ENCODE peak calls at places on chromosomes 16 and 17, in five cellular contexts. T, J, V, Y and K are unnamed samples. For H3K4me1, the result is how much of the 10 kb centered on the place peaks cover.

GRCh38 chr16:13696017-13696416 is 223.9 kb upstream of the ERCC4 start:
- DNase-seq in T (no peak), J (no peak), V (no peak), Y (no peak), K (no peak)

GRCh38 chr16:66612422-66612821 is 7.9 kb downstream of the CMTM3 start:
- DNase-seq in T (no peak), J (no peak), V (no peak), Y (no peak), K (no peak)

GRCh38 chr16:23119570-23119969 is 29.7 kb downstream of the USP31 start:
- DNase-seq in T (no peak), J (no peak), V (no peak), Y (no peak), K (no peak)

GRCh38 chr16:85137323-85138072 is 25.2 kb upstream of the CIBAR2 start:
- DNase-seq in T (peak), J (peak), V (peak), Y (no peak), K (peak)

GRCh38 chr16:50516401-50516800 is 31.8 kb upstream of the NKD1 start:
- DNase-seq in T (no peak), J (no peak), V (no peak), Y (no peak), K (no peak)

GRCh38 chr16:74844041-74844826 is 69.6 kb upstream of the FA2H start:
- DNase-seq in T (no peak), J (no peak), V (no peak), Y (no peak), K (no peak)

GRCh38 chr17:1759529-1759928 is 2.3 kb upstream of the SERPINF1 start:
- DNase-seq in T (no peak), J (no peak), V (no peak), Y (no peak), K (peak)

GRCh38 chr17:55661963-55662834 is 60.5 kb downstream of the TMEM100 start:
- DNase-seq in T (no peak), J (no peak), V (no peak), Y (no peak), K (no peak)

GRCh38 chr17:52297230-52298010 is 138.9 kb upstream of the CA10 start:
- DNase-seq in T (no peak), J (no peak), V (no peak), Y (no peak), K (no peak)

GRCh38 chr17:14704121-14704520 is 403.2 kb downstream of the HS3ST3B1 start:
- DNase-seq in T (no peak), J (no peak), V (no peak), Y (no peak), K (no peak)

GRCh38 chr17:67689534-67690177 is 28.1 kb upstream of the NOL11 start:
- DNase-seq in T (no peak), J (no peak), V (no peak), Y (peak), K (peak)

GRCh38 chr16:65154321-65154720 is 32.5 kb upstream of the CDH11 start:
- DNase-seq in T (no peak), J (no peak), V (no peak), Y (peak), K (peak)

GRCh38 chr16:66536525-66536924 is 13.4 kb downstream of the TK2 start:
- DNase-seq in T (no peak), J (no peak), V (no peak), Y (peak), K (peak)

DNA sequence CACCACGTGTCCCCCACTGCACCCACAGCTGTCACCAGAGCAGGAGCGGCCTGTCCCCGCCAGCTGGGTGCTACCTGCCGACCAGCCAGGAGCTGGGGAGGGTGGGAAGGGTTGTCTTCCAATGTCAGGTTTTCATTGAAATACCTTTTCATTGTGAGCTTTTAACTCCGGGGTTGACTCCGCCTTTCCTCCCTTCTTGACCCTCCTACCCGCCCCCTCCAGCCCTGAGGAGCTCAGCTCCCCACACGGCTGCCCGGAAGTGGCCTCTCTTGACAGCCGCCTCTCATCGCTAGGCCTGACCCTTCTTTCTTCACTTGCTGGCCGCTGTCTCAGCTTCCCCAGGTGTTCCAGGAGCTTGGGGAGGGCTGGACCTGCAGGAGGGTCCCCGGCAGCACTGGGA is 21.2 kb upstream of the GNG13 start:
- DNase-seq in T (no peak), J (no peak), V (no peak), Y (no peak), K (no peak)
- H3K4me1 ChIP-seq in T (under half), J (under half), V (under half), Y (under half), K (under half)

DNA sequence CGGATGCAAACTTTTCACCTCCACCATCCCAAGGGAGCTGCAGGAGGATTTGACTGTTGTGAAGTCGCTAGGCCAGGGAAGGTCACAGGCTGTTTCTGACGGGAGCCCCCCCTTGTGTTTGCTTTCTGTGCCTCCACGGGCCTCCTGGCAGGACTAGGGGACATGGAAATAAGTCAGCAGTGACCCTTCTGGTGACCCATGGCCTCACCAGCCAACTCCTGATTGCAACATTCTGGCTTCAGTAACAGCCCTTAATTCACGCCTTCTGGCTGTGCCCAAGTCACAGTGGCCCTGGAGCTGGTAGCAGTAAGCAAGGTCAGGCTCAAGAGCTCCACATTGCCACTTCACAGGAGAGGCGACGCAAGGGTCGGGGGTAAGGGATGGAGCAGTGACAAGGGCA is 45.2 kb downstream of the SOX9 start:
- DNase-seq in T (no peak), J (no peak), V (no peak), Y (peak), K (no peak)
- H3K4me3 ChIP-seq in T (no peak), J (no peak), V (no peak), Y (no peak), K (no peak)

GRCh38 chr16:15847621-15848175 is 9.1 kb downstream of the MYH11 start:
- DNase-seq in T (no peak), J (no peak), V (no peak), Y (no peak), K (no peak)

GRCh38 chr16:15854061-15854460 is 2.8 kb downstream of the MYH11 start:
- DNase-seq in T (no peak), J (no peak), V (no peak), Y (no peak), K (peak)

GRCh38 chr16:15853021-15853420 is 3.8 kb downstream of the MYH11 start:
- DNase-seq in T (no peak), J (no peak), V (no peak), Y (no peak), K (peak)

GRCh38 chr16:15846510-15846909 is 10.3 kb downstream of the MYH11 start:
- DNase-seq in T (no peak), J (no peak), V (no peak), Y (no peak), K (no peak)

DNA sequence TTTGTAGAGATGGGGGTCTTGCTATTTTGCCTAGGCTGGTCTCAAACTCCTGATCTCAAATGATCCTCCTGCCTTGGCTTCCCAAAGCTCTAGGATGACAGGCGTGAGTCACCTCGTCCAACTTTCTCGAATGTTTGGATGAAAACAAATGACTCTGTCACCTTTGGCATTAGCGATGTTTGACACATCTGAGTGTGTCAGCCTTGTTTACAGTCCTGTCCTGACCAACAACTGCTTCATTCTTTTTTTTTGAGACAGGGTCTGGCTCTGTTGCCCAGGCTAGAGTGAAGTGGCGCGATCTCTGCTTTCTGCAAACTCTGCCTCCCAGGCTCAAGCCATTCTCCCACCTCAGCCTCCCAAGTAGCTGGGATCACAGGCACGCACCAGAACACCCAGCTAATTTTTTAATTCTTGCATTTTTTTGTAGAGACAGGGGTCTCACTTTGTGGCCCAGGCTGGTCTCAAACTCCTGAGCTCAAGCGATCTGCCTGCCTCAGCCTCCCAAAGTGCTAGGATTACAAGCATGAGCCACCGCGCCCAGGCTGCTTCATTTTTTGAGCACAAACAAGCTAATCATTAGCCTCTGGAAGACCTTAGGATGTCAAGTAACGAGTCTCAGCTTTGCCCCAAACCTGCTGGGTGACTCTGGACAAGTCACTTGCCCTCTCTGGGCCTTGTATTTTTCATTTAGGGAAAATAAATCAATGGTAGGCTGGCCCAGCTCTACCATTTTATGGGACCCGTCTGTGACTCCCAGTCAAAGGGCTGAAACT is 7.4 kb downstream of the MYH11 start:
- DNase-seq in T (no peak), J (no peak), V (no peak), Y (no peak), K (no peak)
- H3K4me1 ChIP-seq in T (under half), J (under half), V (under half), Y (under half), K (under half)

DNA sequence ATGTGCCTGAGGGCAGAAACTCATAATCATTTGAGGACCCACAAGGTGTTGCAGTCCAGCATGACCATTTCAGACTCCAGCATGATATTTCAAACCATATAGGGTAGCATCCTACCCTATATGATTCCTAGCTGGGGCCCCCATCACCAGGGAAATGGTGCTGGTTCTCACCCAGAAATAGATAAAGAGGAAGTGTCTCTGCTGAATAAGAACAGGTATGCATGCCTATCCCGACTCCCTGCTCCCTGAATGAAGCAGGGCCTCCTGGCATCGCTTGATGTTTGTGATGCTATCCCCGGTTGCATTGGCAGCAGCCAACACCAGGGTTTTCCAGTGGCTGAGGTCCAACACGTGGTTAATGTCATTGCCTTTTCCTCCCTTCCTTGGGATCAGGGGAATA is 17.1 kb upstream of the HEATR6 start:
- DNase-seq in T (no peak), J (no peak), V (no peak), Y (peak), K (no peak)
- H3K4me3 ChIP-seq in T (no peak), J (no peak), V (no peak), Y (no peak), K (no peak)

GRCh38 chr16:81453091-81453728 is 8.6 kb downstream of the CMIP start:
- DNase-seq in T (no peak), J (no peak), V (no peak), Y (no peak), K (peak)
- H3K4me1 ChIP-seq in T (under half), J (under half), V (under half), Y (under half), K (under half)

DNA sequence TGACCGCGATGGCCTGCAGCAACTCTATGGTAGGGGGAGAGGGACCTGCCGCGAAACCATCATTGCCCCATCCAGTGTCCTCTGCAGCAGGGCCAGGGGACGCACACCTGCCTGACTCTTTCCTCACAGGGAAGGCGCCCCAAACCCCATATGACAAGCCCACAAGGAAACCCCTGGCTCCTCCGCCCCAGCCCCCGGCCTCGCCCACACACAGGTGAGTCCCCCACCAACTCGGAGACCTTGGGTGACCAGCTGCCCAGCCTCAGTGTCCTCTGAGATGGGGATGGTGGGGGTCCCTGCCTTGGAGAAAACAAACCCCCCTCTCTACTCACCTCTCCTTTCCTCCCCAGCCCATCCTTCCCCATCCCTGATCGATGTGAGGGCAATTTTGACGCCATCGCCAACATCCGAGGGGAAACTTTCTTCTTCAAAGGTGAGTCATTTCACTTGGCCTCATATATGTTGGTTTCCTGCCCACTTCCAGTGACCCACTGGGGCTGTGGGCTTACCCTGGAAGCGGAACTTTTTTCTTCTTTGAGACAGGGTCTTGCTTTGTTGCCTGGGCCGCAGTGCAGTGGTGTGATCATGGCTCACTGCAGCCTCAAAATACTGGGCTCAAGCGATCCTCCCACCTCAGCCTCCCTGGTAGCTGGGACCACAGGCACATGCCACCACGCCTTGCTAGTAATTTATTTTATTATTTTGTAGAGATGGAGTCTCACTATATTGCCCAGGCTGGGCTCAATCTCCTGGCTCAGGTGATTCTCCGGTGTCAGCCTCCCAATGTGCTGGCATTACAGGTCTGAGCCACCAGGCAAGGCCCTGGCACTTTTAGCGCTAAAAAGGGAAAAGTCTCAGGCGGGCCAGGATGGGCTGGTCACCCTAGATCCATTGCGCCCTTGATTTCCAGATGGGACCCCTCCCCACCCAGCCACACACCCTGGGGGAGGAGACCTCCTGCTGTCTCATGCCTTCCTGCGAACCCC is 8.0 kb upstream of the IL32 start:
- DNase-seq in T (no peak), J (no peak), V (no peak), Y (no peak), K (no peak)
- H3K4me3 ChIP-seq in T (peak), J (peak), V (no peak), Y (peak), K (no peak)

GRCh38 chr17:75799402-75799801 is 14.8 kb downstream of the UNK start:
- DNase-seq in T (no peak), J (no peak), V (no peak), Y (no peak), K (no peak)
- H3K4me1 ChIP-seq in T (under half), J (under half), V (under half), Y (under half), K (under half)

DNA sequence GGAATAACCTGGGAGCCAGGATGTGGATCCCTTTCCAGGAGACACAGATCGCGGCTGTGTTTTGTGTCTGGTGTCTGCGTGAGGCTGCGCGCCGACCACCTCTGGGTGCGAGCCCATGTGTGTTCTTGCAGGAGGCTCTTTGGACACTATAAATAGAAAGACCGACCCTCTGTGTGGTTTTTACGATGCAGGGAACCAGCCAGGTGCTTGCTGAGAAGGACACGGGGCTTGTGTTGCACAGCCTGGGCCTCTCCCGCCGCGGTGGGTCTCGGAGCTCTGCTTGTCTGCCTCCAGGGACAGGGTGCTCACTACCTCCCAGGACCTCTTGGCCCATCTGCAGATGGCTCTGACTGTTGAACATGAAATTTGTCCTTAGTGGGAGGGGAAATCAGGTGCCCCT is 505 bp upstream of the STX1B start:
- DNase-seq in T (no peak), J (no peak), V (no peak), Y (no peak), K (peak)
- H3K4me3 ChIP-seq in T (no peak), J (no peak), V (no peak), Y (peak), K (peak)

GRCh38 chr17:39636587-39636926 is 387 bp upstream of the STARD3 start:
- DNase-seq in T (no peak), J (no peak), V (no peak), Y (no peak), K (no peak)
- H3K4me1 ChIP-seq in T (half or more), J (under half), V (under half), Y (under half), K (under half)